ENCODE peak calls at places on chromosome 1, in ten cellular contexts. K is uterus; A is cardiac muscle cell; Q is CD8-positive, alpha-beta T cell; O is tibial artery; L is neuronal stem cell; S is body of pancreas; W is CD8-positive, alpha-beta memory T cell; Z is left ventricle myocardium inferior; M is breast epithelium. H is an unnamed sample. For H3K4me1 and H3K36me3, the result is how much of the 10 kb centered on the place peaks cover.

GRCh38 chr1:197902131-197902453 is 338 bp upstream of the C1orf53 start:
- DNase-seq in K (no peak), A (no peak), Q (no peak), O (no peak), L (no peak), S (no peak), W (no peak), Z (no peak), M (no peak), H (no peak)

GRCh38 chr1:236176337-236177336 is 34.3 kb downstream of the GPR137B start:
- DNase-seq in K (no peak), A (no peak), Q (no peak), O (no peak), L (no peak), S (peak), W (no peak), Z (no peak), M (peak), H (no peak)

GRCh38 chr1:170886460-170886859 is 48.9 kb upstream of the MROH9 start:
- DNase-seq in K (no peak), A (no peak), Q (no peak), O (no peak), L (no peak), S (no peak), W (no peak), Z (no peak), M (no peak), H (no peak)

GRCh38 chr1:40107290-40107959 is 10.4 kb upstream of the PPT1 start:
- DNase-seq in K (no peak), A (no peak), Q (no peak), O (no peak), L (no peak), S (peak), W (no peak), Z (no peak), M (peak), H (no peak)

GRCh38 chr1:3069491-3070303 is 694 bp downstream of the PRDM16 start:
- DNase-seq in K (no peak), A (peak), Q (no peak), O (peak), L (no peak), S (peak), W (no peak), Z (peak), M (no peak), H (peak)

GRCh38 chr1:87723193-87723592 is 394.5 kb downstream of the LMO4 start:
- DNase-seq in K (no peak), A (no peak), Q (no peak), O (no peak), L (no peak), S (no peak), W (no peak), Z (no peak), M (no peak), H (peak)

GRCh38 chr1:241639653-241640148 is 468 bp downstream of the CHML start:
- DNase-seq in K (peak), A (peak), Q (peak), O (peak), L (no peak), S (no peak), W (no peak), Z (peak), M (no peak), H (peak)

GRCh38 chr1:15337656-15338402 is 71.9 kb upstream of the EFHD2 start:
- DNase-seq in K (no peak), A (no peak), Q (no peak), O (peak), L (no peak), S (no peak), W (no peak), Z (no peak), M (no peak), H (no peak)

GRCh38 chr1:5286244-5286643 is 631.8 kb downstream of the AJAP1 start:
- DNase-seq in K (no peak), A (no peak), Q (no peak), O (no peak), L (no peak), S (no peak), W (peak), Z (no peak), M (no peak), H (no peak)

GRCh38 chr1:1510912-1511532 is 940 bp upstream of the ATAD3A start:
- DNase-seq in K (no peak), A (no peak), Q (no peak), O (no peak), L (peak), S (no peak), W (no peak), Z (no peak), M (no peak), H (peak)

GRCh38 chr1:229271448-229272120 is 673 bp downstream of the RAB4A start:
- DNase-seq in K (no peak), A (peak), Q (no peak), O (no peak), L (peak), S (peak), W (no peak), Z (peak), M (no peak), H (peak)

GRCh38 chr1:111218947-111219346 is 8.6 kb upstream of the CHI3L2 start:
- DNase-seq in K (no peak), A (no peak), Q (no peak), O (no peak), L (no peak), S (no peak), W (no peak), Z (no peak), M (no peak), H (no peak)

GRCh38 chr1:152398812-152399698 is 15.0 kb downstream of the CRNN start:
- DNase-seq in K (no peak), A (no peak), Q (no peak), O (no peak), L (no peak), S (peak), W (no peak), Z (no peak), M (no peak), H (peak)

GRCh38 chr1:171403396-171403795 is 81.9 kb upstream of the PRRC2C start:
- DNase-seq in K (no peak), A (no peak), Q (no peak), O (no peak), L (no peak), S (no peak), W (no peak), Z (no peak), M (no peak), H (no peak)

GRCh38 chr1:55682198-55682597 is 467.0 kb upstream of the USP24 start:
- DNase-seq in K (no peak), A (no peak), Q (no peak), O (no peak), L (no peak), S (no peak), W (no peak), Z (no peak), M (no peak), H (no peak)

GRCh38 chr1:9881838-9882249 is 28.2 kb downstream of the CTNNBIP1 start:
- DNase-seq in K (no peak), A (no peak), Q (no peak), O (no peak), L (no peak), S (no peak), W (no peak), Z (no peak), M (no peak), H (no peak)

GRCh38 chr1:21305900-21306189 is 15.6 kb upstream of the ECE1 start:
- DNase-seq in K (no peak), A (no peak), Q (no peak), O (no peak), L (no peak), S (no peak), W (no peak), Z (no peak), M (no peak), H (no peak)

GRCh38 chr1:24964811-24965570 is 34.9 kb upstream of the RUNX3 start:
- DNase-seq in K (no peak), A (no peak), Q (peak), O (no peak), L (no peak), S (peak), W (peak), Z (no peak), M (peak), H (no peak)

GRCh38 chr1:24186993-24187790 is at the start of gene IFNLR1:
- DNase-seq in K (no peak), A (peak), Q (peak), O (no peak), L (no peak), S (peak), W (peak), Z (peak), M (peak), H (peak)

GRCh38 chr1:201790261-201790660 is 38.7 kb upstream of the IPO9 start:
- DNase-seq in K (peak), A (no peak), Q (no peak), O (peak), L (no peak), S (no peak), W (no peak), Z (no peak), M (no peak), H (no peak)

GRCh38 chr1:212600980-212601379 is 7.6 kb upstream of the ATF3 start:
- DNase-seq in K (no peak), A (no peak), Q (no peak), O (no peak), L (no peak), S (no peak), W (no peak), Z (no peak), M (no peak), H (no peak)

GRCh38 chr1:156851779-156852413 is 7.0 kb downstream of the INSRR start:
- DNase-seq in K (no peak), A (no peak), Q (no peak), O (no peak), L (no peak), S (peak), W (no peak), Z (peak), M (no peak), H (no peak)

GRCh38 chr1:17128361-17128760 is 9.1 kb upstream of the PADI2 start:
- DNase-seq in K (no peak), A (peak), Q (no peak), O (no peak), L (no peak), S (no peak), W (no peak), Z (no peak), M (no peak), H (peak)

GRCh38 chr1:230682882-230683610 is 30.9 kb downstream of the AGT start:
- DNase-seq in K (no peak), A (no peak), Q (no peak), O (no peak), L (no peak), S (no peak), W (peak), Z (no peak), M (no peak), H (no peak)

GRCh38 chr1:247365023-247365422 is 33.4 kb upstream of the ZNF496 start:
- DNase-seq in K (no peak), A (no peak), Q (no peak), O (no peak), L (no peak), S (no peak), W (no peak), Z (no peak), M (no peak), H (no peak)

GRCh38 chr1:74505889-74506288 is 6.5 kb downstream of the LRRC53 start:
- DNase-seq in K (no peak), A (no peak), Q (no peak), O (no peak), L (no peak), S (no peak), W (no peak), Z (no peak), M (no peak), H (no peak)

GRCh38 chr1:102089791-102090190 is 93.1 kb upstream of the OLFM3 start:
- DNase-seq in K (no peak), A (no peak), Q (no peak), O (no peak), L (no peak), S (no peak), W (no peak), Z (no peak), M (no peak), H (no peak)

GRCh38 chr1:89949991-89950624 is 44.8 kb upstream of the ZNF326 start:
- DNase-seq in K (no peak), A (no peak), Q (no peak), O (no peak), L (no peak), S (no peak), W (no peak), Z (no peak), M (no peak), H (no peak)

GRCh38 chr1:212629450-212630158 is 21.0 kb downstream of the ATF3 start:
- DNase-seq in K (no peak), A (no peak), Q (no peak), O (no peak), L (no peak), S (no peak), W (no peak), Z (no peak), M (no peak), H (no peak)

GRCh38 chr1:158400901-158401300 is 1.6 kb upstream of the OR10T2 start:
- DNase-seq in K (no peak), A (no peak), Q (no peak), O (no peak), L (no peak), S (no peak), W (no peak), Z (no peak), M (no peak), H (no peak)

GRCh38 chr1:225454733-225455132 is 26.9 kb upstream of the LBR start:
- DNase-seq in K (peak), A (no peak), Q (no peak), O (peak), L (no peak), S (peak), W (peak), Z (no peak), M (no peak), H (no peak)

GRCh38 chr1:79982218-79982617 is 975.7 kb upstream of the ADGRL4 start:
- DNase-seq in K (peak), A (peak), Q (no peak), O (peak), L (no peak), S (peak), W (no peak), Z (peak), M (peak), H (no peak)

GRCh38 chr1:43324810-43325209 is 12.8 kb upstream of the MPL start:
- DNase-seq in K (no peak), A (no peak), Q (no peak), O (no peak), L (no peak), S (no peak), W (no peak), Z (no peak), M (no peak), H (no peak)

GRCh38 chr1:161166669-161167548 is 683 bp downstream of the PPOX start:
- DNase-seq in K (no peak), A (peak), Q (no peak), O (no peak), L (no peak), S (no peak), W (no peak), Z (no peak), M (no peak), H (peak)

GRCh38 chr1:8551057-8551456 is 233.1 kb downstream of the SLC45A1 start:
- DNase-seq in K (no peak), A (no peak), Q (no peak), O (no peak), L (no peak), S (no peak), W (no peak), Z (no peak), M (no peak), H (no peak)

GRCh38 chr1:36446780-36447179 is 3.5 kb downstream of the OSCP1 start:
- DNase-seq in K (no peak), A (no peak), Q (no peak), O (no peak), L (no peak), S (no peak), W (no peak), Z (no peak), M (no peak), H (no peak)

GRCh38 chr1:36447450-36447849 is 2.8 kb downstream of the OSCP1 start:
- DNase-seq in K (no peak), A (no peak), Q (no peak), O (no peak), L (no peak), S (no peak), W (no peak), Z (no peak), M (no peak), H (no peak)

GRCh38 chr1:36450270-36450918 is at the start of gene OSCP1:
- DNase-seq in K (peak), A (peak), Q (peak), O (peak), L (peak), S (peak), W (peak), Z (peak), M (peak), H (no peak)

GRCh38 chr1:36450919-36451305 is 661 bp upstream of the OSCP1 start:
- DNase-seq in K (no peak), A (no peak), Q (no peak), O (no peak), L (no peak), S (no peak), W (no peak), Z (no peak), M (no peak), H (no peak)

DNA sequence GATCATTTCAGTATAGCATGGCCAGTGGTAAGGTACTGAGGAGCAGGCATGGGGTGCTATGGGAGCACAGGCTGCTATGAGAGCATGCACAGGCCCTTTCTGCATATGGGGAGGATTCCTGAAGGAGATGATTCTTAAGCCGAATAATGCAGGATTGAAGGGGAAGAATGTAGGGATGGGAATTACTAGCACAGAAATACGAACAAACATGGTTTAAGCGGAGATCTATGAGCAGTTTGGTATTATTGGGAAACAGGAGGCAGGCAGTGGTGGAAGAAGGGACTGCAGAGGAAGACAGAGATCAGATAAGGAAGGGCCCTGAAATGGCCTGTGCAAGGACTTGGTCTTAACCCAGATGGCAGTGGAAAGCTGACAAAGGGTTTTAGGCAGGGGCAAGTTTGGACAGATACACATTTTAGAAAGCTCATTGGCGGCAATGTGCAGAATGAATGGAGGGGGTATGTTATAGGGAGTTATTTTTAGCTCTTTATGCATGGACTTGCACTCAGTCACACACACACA is 1.7 kb downstream of the OSCP1 start:
- DNase-seq in K (no peak), A (no peak), Q (no peak), O (no peak), L (no peak), S (no peak), W (no peak), Z (no peak), M (no peak), H (peak)
- H3K4me1 ChIP-seq in K (under half), A (under half), Q (under half), O (under half), L (under half), S (under half), W (under half), Z (under half), M (under half), H (under half)

GRCh38 chr1:91015358-91015780 is 6.5 kb downstream of the ZNF644 start:
- DNase-seq in K (no peak), A (no peak), Q (no peak), O (no peak), L (no peak), S (no peak), W (no peak), Z (no peak), M (no peak), H (no peak)

GRCh38 chr1:91012196-91012595 is 9.6 kb downstream of the ZNF644 start:
- DNase-seq in K (no peak), A (no peak), Q (no peak), O (no peak), L (no peak), S (no peak), W (no peak), Z (no peak), M (no peak), H (no peak)

GRCh38 chr1:91011726-91012125 is 10.1 kb downstream of the ZNF644 start:
- DNase-seq in K (no peak), A (no peak), Q (no peak), O (no peak), L (no peak), S (no peak), W (no peak), Z (no peak), M (no peak), H (no peak)

GRCh38 chr1:91014475-91014874 is 7.4 kb downstream of the ZNF644 start:
- DNase-seq in K (no peak), A (no peak), Q (no peak), O (no peak), L (no peak), S (no peak), W (no peak), Z (no peak), M (no peak), H (no peak)

GRCh38 chr1:91013302-91013701 is 8.5 kb downstream of the ZNF644 start:
- DNase-seq in K (no peak), A (no peak), Q (no peak), O (no peak), L (no peak), S (no peak), W (no peak), Z (no peak), M (no peak), H (no peak)
- H3K36me3 ChIP-seq in K (under half), A (under half), Q (under half), O (under half), L (half or more), S (under half), W (under half), Z (under half), M (under half), H (under half)

DNA sequence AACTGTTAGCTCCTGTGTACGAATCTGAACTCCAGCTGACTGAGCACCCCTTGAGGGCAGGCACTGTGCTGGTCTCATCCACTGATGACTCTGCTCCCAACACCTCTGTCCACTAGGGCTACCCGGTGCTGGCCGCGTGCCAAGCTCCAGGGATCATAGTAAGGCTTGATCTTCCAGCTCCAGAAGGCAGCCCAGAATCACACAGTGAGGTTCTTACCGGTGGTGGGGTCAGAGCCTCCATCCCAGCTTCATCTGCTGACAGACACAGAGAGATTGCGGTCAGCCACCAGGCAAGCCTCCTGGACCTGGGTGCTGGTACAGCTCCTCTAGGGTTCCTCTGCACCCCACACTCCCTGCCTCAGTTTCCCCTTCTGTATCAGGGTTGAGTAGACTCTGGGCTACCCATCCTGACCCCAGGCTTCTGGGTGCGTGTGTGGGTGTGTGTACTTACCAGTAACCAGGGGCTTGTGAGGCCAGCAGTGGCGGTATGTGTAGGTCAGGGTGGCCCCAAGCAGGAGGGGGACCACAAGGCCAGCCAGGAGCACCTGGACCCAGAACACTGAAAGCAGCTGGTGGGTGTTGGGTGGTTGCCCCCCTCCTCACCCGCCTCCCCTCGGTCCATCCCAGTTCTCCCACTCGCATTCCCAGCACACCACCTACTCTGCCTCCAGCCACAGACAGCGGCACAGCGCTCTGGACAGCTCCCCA is 3.4 kb downstream of the TNFRSF25 start:
- DNase-seq in K (no peak), A (no peak), Q (no peak), O (no peak), L (no peak), S (no peak), W (no peak), Z (no peak), M (no peak), H (no peak)
- H3K4me1 ChIP-seq in K (under half), A (under half), Q (half or more), O (under half), L (under half), S (under half), W (half or more), Z (under half), M (under half), H (under half)

GRCh38 chr1:46670134-46670533 is 1.5 kb upstream of the TEX38 start:
- DNase-seq in K (no peak), A (no peak), Q (no peak), O (no peak), L (no peak), S (no peak), W (no peak), Z (no peak), M (no peak), H (no peak)
- H3K36me3 ChIP-seq in K (under half), A (under half), Q (under half), O (under half), L (under half), S (under half), W (under half), Z (under half), M (under half), H (under half)

DNA sequence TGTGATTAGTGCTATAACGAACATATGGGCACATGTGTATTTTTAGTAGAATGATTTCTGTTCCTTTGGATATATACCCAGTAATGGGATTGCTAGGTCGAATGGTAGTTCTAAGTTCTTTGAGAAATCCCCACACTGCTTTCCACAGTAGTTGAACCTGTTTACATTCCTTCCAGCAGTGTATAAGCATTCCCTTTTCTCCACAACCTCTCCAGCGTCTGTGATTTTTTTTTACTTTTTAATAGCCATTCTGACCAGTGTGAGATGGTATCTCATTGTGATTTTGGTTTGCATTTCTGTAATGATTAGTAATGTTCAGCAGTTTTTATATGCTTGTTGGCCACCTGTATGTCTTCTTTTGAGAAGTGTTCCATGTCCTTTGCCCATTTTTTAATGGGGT is 81.8 kb upstream of the SLC44A3 start:
- DNase-seq in K (no peak), A (no peak), Q (no peak), O (no peak), L (no peak), S (no peak), W (no peak), Z (no peak), M (no peak), H (no peak)
- H3K4me1 ChIP-seq in K (under half), A (under half), Q (under half), O (under half), L (under half), S (under half), W (under half), Z (under half), M (under half), H (under half)

GRCh38 chr1:67427947-67428346 is 2.3 kb downstream of the SERBP1 start:
- DNase-seq in K (no peak), A (no peak), Q (no peak), O (no peak), L (no peak), S (no peak), W (no peak), Z (no peak), M (no peak), H (no peak)
- H3K36me3 ChIP-seq in K (under half), A (under half), Q (under half), O (under half), L (half or more), S (under half), W (under half), Z (under half), M (under half), H (half or more)

H was measured in HAP-1.